ENCODE peak calls at places on chromosomes 12 and 14, in nine cellular contexts. H is fibroblast of lung, S is HCT116, V is IMR-90, I is A549, X is mesendoderm, N is PC-3, F is neural progenitor cell, O is hepatocyte. G is an unnamed sample.
A peak's percentile ranks its signal among the peaks of the same experiment; 100 is the strongest.

GRCh38 chr12:98538031-98538430 is 22.6 kb downstream of the TMPO start:
- DNase-seq in H (no peak), S (no peak), V (no peak), I (no peak), X (no peak), N (no peak), F (no peak), O (no peak), G (no peak)

GRCh38 chr14:52607061-52607460 is 54.4 kb downstream of the GPR137C start:
- DNase-seq in H (no peak), S (no peak), V (no peak), I (no peak), X (no peak), N (no peak), F (no peak), O (no peak), G (no peak)

GRCh38 chr12:28129031-28129430 is 61.2 kb upstream of the CCDC91 start:
- DNase-seq in H (peak; percentile 52), S (no peak), V (no peak), I (no peak), X (no peak), N (no peak), F (no peak), O (no peak), G (no peak)

GRCh38 chr12:56477521-56478225 is 9.3 kb downstream of the SPRYD4 start:
- DNase-seq in H (no peak), S (no peak), V (no peak), I (no peak), X (no peak), N (no peak), F (no peak), O (no peak), G (no peak)

GRCh38 chr14:36654185-36655053 is 7.2 kb upstream of the PAX9 start:
- DNase-seq in H (no peak), S (no peak), V (no peak), I (no peak), X (peak; percentile 57), N (no peak), F (peak; percentile 63), O (no peak), G (no peak)

GRCh38 chr14:98580131-98580678 is 691.8 kb downstream of the BCL11B start:
- DNase-seq in H (peak; percentile 23), S (no peak), V (no peak), I (no peak), X (peak; percentile 45), N (peak; percentile 16), F (peak; percentile 67), O (peak; percentile 38), G (no peak)

GRCh38 chr12:23760495-23760894 is 189.0 kb downstream of the SOX5 start:
- DNase-seq in H (peak; percentile 63), S (no peak), V (no peak), I (no peak), X (peak; percentile 23), N (no peak), F (peak; percentile 72), O (no peak), G (no peak)

GRCh38 chr12:106145539-106146447 is 7.0 kb upstream of the NUAK1 start:
- DNase-seq in H (no peak), S (no peak), V (no peak), I (no peak), X (peak; percentile 76), N (no peak), F (no peak), O (no peak), G (no peak)

GRCh38 chr12:65858831-65859230 is 34.5 kb downstream of the HMGA2 start:
- DNase-seq in H (peak; percentile 32), S (no peak), V (peak; percentile 72), I (no peak), X (no peak), N (peak; percentile 64), F (no peak), O (no peak), G (no peak)

GRCh38 chr12:28033538-28033915 is 61.0 kb upstream of the PTHLH start:
- DNase-seq in H (peak; percentile 70), S (no peak), V (peak; percentile 74), I (no peak), X (no peak), N (peak; percentile 96), F (no peak), O (no peak), G (no peak)

GRCh38 chr12:67916266-67916970 is 72.8 kb upstream of the IFNG-AS1 start:
- DNase-seq in H (no peak), S (no peak), V (peak; percentile 24), I (no peak), X (peak; percentile 44), N (no peak), F (no peak), O (no peak), G (no peak)

GRCh38 chr12:50246873-50247612 is 36.3 kb downstream of the LIMA1 start:
- DNase-seq in H (peak; percentile 99), S (peak; percentile 99), V (peak; percentile 99), I (peak; percentile 86), X (peak; percentile 43), N (peak; percentile 99), F (no peak), O (peak; percentile 65), G (no peak)

GRCh38 chr14:92513966-92514843 is 624 bp downstream of the RIN3 start:
- DNase-seq in H (peak; percentile 36), S (no peak), V (peak; percentile 22), I (peak; percentile 24), X (peak; percentile 22), N (no peak), F (peak; percentile 43), O (peak; percentile 52), G (no peak)

GRCh38 chr12:121581681-121582439 is 1.0 kb upstream of the KDM2B start:
- DNase-seq in H (peak; percentile 37), S (no peak), V (peak; percentile 50), I (no peak), X (peak; percentile 75), N (no peak), F (peak; percentile 47), O (no peak), G (peak; percentile 46)

GRCh38 chr12:58176296-58176869 is 235.0 kb downstream of the ATP23 start:
- DNase-seq in H (no peak), S (peak; percentile 19), V (peak; percentile 38), I (peak; percentile 65), X (peak; percentile 81), N (peak; percentile 85), F (peak; percentile 78), O (peak; percentile 73), G (peak; percentile 65)

GRCh38 chr12:66813137-66813867 is 134.4 kb upstream of the GRIP1 start:
- DNase-seq in H (no peak), S (no peak), V (no peak), I (no peak), X (peak; percentile 44), N (peak; percentile 65), F (no peak), O (no peak), G (no peak)

GRCh38 chr14:76350671-76351070 is 25.3 kb upstream of the ESRRB start:
- DNase-seq in H (no peak), S (no peak), V (no peak), I (no peak), X (no peak), N (no peak), F (no peak), O (no peak), G (no peak)

GRCh38 chr12:11882301-11883019 is 188.3 kb upstream of the BCL2L14 start:
- DNase-seq in H (no peak), S (no peak), V (no peak), I (no peak), X (no peak), N (peak; percentile 33), F (no peak), O (no peak), G (no peak)

GRCh38 chr12:124588689-124589318 is 21.4 kb upstream of the NCOR2 start:
- DNase-seq in H (peak; percentile 87), S (no peak), V (peak; percentile 81), I (no peak), X (no peak), N (peak; percentile 58), F (no peak), O (no peak), G (no peak)

GRCh38 chr12:78888583-78888982 is 24.0 kb downstream of the SYT1 start:
- DNase-seq in H (peak; percentile 59), S (peak; percentile 74), V (no peak), I (peak; percentile 59), X (peak; percentile 74), N (no peak), F (no peak), O (no peak), G (peak; percentile 70)
- H3K27ac ChIP-seq in H (no peak overlapping the region), S (peak overlapping the region; percentile 77), V (no peak overlapping the region), I (peak overlapping the region; percentile 52), X (no peak overlapping the region), N (no peak overlapping the region), F (no peak overlapping the region), O (no peak overlapping the region), G (no peak overlapping the region)

DNA sequence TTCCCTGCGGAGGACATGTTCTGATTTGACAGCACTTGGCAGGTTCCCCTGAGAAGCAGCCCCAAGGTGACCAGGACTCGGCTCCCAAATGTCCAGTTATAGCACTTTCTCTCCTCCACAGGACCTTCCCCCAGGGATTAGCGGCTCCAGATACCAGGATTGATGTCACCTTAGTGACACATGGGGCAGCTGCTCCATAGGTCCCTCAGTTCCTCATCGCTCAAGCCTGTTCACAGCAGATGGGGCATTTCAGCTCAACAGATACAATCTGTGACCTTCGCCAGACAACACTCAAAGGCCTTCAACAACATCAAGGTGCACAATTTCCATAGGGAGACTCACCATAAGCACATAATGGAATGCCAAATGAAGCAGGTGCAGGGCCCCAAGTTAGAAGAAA is 67.9 kb upstream of the ZFP36L1 start:
- DNase-seq in H (no peak), S (no peak), V (no peak), I (no peak), X (no peak), N (no peak), F (no peak), O (no peak), G (no peak)
- H3K4me2 ChIP-seq in H (no peak overlapping the region), S (no peak overlapping the region), V (no peak overlapping the region), I (no peak overlapping the region), X (no peak overlapping the region), N (no peak overlapping the region), F (no peak overlapping the region), O (no peak overlapping the region), G (no peak overlapping the region)

GRCh38 chr14:25680934-25681333 is 631.0 kb upstream of the STXBP6 start:
- DNase-seq in H (no peak), S (no peak), V (no peak), I (no peak), X (no peak), N (no peak), F (no peak), O (no peak), G (no peak)
- H3K27ac ChIP-seq in H (no peak overlapping the region), S (no peak overlapping the region), V (no peak overlapping the region), I (no peak overlapping the region), X (no peak overlapping the region), N (no peak overlapping the region), F (no peak overlapping the region), O (no peak overlapping the region), G (no peak overlapping the region)

GRCh38 chr12:3083241-3083921 is 6.2 kb downstream of the TSPAN9 start:
- DNase-seq in H (no peak), S (no peak), V (no peak), I (no peak), X (no peak), N (no peak), F (no peak), O (no peak), G (no peak)
- H3K4me2 ChIP-seq in H (no peak overlapping the region), S (peak overlapping the region; percentile 21), V (no peak overlapping the region), I (no peak overlapping the region), X (no peak overlapping the region), N (no peak overlapping the region), F (no peak overlapping the region), O (no peak overlapping the region), G (no peak overlapping the region)

GRCh38 chr14:68234101-68234905 is 414.7 kb downstream of the RAD51B start:
- DNase-seq in H (no peak), S (no peak), V (peak; percentile 55), I (no peak), X (no peak), N (no peak), F (no peak), O (no peak), G (no peak)
- H3K27ac ChIP-seq in H (no peak overlapping the region), S (peak overlapping the region; percentile 97), V (no peak overlapping the region), I (peak overlapping the region; percentile 95), X (no peak overlapping the region), N (no peak overlapping the region), F (no peak overlapping the region), O (peak overlapping the region; percentile 85), G (no peak overlapping the region)